ENCODE peak calls at places on chromosomes 7 and 10, in nine cellular contexts. O is psoas muscle; T is heart left ventricle; G is esophagus squamous epithelium; H is thyroid gland; Q is GM06990; R is CD8-positive, alpha-beta memory T cell; M is brain microvascular endothelial cell; B is bronchial epithelial cell. D is an unnamed sample.

GRCh38 chr10:24886281-24886680 is 66.1 kb downstream of the PRTFDC1 start:
- DNase-seq in O (no peak), T (no peak), G (no peak), H (no peak), Q (no peak), R (no peak), M (no peak), B (no peak), D (no peak)

GRCh38 chr7:149714081-149714909 is 59.1 kb downstream of the ZNF467 start:
- DNase-seq in O (peak; percentile 94), T (peak; percentile 93), G (peak; percentile 32), H (peak; percentile 89), Q (peak; percentile 91), R (peak; percentile 77), M (peak; percentile 70), B (peak; percentile 55), D (peak; percentile 77)

GRCh38 chr7:25947669-25948516 is 204.1 kb upstream of the NFE2L3 start:
- DNase-seq in O (no peak), T (no peak), G (no peak), H (no peak), Q (no peak), R (no peak), M (no peak), B (no peak), D (no peak)

GRCh38 chr7:112500619-112501018 is 19.8 kb downstream of the LSMEM1 start:
- DNase-seq in O (no peak), T (no peak), G (no peak), H (no peak), Q (no peak), R (no peak), M (no peak), B (no peak), D (no peak)

GRCh38 chr7:44811571-44811970 is 15.1 kb downstream of the PPIA start:
- DNase-seq in O (no peak), T (no peak), G (no peak), H (no peak), Q (no peak), R (no peak), M (no peak), B (no peak), D (no peak)

GRCh38 chr10:60662917-60663614 is 115.2 kb upstream of the CDK1 start:
- DNase-seq in O (no peak), T (no peak), G (no peak), H (no peak), Q (no peak), R (no peak), M (peak; percentile 84), B (peak; percentile 76), D (no peak)

GRCh38 chr10:19983880-19984279 is 167.6 kb downstream of the PLXDC2 start:
- DNase-seq in O (no peak), T (no peak), G (no peak), H (no peak), Q (no peak), R (no peak), M (no peak), B (no peak), D (no peak)

GRCh38 chr10:30596037-30596436 is 33.5 kb downstream of the LYZL2 start:
- DNase-seq in O (no peak), T (no peak), G (no peak), H (no peak), Q (no peak), R (no peak), M (no peak), B (no peak), D (no peak)

GRCh38 chr7:123431075-123431614 is 103.2 kb downstream of the IQUB start:
- DNase-seq in O (no peak), T (no peak), G (no peak), H (no peak), Q (no peak), R (no peak), M (no peak), B (peak; percentile 20), D (no peak)

GRCh38 chr10:106499448-106499847 is 665.1 kb downstream of the SORCS1 start:
- DNase-seq in O (no peak), T (no peak), G (no peak), H (no peak), Q (no peak), R (no peak), M (no peak), B (no peak), D (no peak)

GRCh38 chr7:116455009-116455408 is 44.5 kb upstream of the CAV2 start:
- DNase-seq in O (no peak), T (no peak), G (no peak), H (no peak), Q (no peak), R (no peak), M (no peak), B (peak; percentile 83), D (no peak)

GRCh38 chr10:80487422-80487785 is 33.3 kb downstream of the TSPAN14 start:
- DNase-seq in O (no peak), T (no peak), G (no peak), H (no peak), Q (no peak), R (no peak), M (no peak), B (no peak), D (no peak)

GRCh38 chr7:103987455-103987854 is 2.0 kb downstream of the RELN start:
- DNase-seq in O (no peak), T (no peak), G (no peak), H (no peak), Q (no peak), R (no peak), M (no peak), B (no peak), D (no peak)
- H3K27me3 ChIP-seq in O (peaks cover 5% of the 10 kb centered on the region), T (peaks cover 15% of the 10 kb centered on the region), G (peaks cover 10% of the 10 kb centered on the region), H (peaks cover 8% of the 10 kb centered on the region), Q (peaks cover 1% of the 10 kb centered on the region), R (no peaks in the 10 kb centered on the region), M (no peaks in the 10 kb centered on the region), B (peaks cover 26% of the 10 kb centered on the region), D (peaks cover 2% of the 10 kb centered on the region)

GRCh38 chr7:378551-379455 is 88.8 kb downstream of the FOXL3 start:
- DNase-seq in O (peak; percentile 53), T (peak; percentile 23), G (no peak), H (no peak), Q (no peak), R (no peak), M (no peak), B (no peak), D (no peak)

GRCh38 chr7:378041-378420 is 88.1 kb downstream of the FOXL3 start:
- DNase-seq in O (peak; percentile 25), T (no peak), G (no peak), H (peak; percentile 1), Q (no peak), R (no peak), M (no peak), B (no peak), D (no peak)

GRCh38 chr7:376306-376969 is 86.5 kb downstream of the FOXL3 start:
- DNase-seq in O (peak; percentile 47), T (peak; percentile 21), G (no peak), H (peak; percentile 2), Q (no peak), R (no peak), M (no peak), B (peak; percentile 72), D (no peak)

GRCh38 chr7:375901-376305 is 85.9 kb downstream of the FOXL3 start:
- DNase-seq in O (no peak), T (peak; percentile 6), G (no peak), H (peak; percentile 1), Q (no peak), R (no peak), M (no peak), B (no peak), D (no peak)

DNA sequence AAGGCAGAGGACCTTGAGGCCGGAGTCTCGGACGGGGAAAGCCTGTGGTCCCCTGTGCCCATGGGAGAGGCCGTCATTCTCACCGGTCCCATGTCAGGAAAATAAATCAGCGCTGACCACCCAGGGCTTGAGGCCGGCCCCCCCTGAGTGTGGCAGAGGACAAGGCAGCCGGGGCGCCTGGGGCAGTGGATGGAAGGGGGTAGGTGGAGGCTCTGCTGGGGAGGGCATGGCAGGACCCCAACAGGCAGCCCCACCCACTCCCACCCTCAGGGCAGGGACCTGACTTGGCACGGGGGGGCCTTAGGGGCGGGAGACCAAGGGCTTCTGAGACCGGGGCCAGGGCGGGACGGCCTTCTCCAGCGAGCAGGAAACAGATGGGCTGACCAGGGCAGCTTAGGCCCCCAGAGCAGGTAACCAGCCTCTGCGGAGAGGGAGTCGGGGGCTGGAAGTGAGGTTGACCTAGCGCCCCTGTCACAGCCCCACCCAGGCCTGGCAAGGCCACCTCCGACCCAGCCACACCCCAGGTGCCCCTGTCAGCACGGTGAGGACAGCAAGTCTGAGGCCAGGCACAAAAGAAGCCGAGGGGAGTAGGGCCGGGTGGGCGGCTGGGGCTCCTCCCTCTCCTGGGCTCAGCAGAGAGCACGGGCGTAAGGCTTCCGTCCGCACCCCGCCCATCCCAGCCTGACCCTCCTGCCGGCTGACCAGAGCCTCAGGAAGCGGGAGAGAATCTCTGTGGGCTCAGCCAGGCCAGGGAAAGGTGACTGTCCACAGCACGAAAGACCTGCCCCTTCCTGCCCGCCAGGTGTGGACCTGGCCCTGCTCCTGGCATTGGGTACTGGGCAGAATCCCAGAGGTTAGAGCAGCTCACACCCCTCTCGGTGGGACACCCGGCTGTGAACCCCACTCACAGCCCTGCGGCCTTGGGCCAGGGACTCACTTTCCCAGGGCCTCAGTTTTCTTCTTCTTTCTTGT is 87.4 kb downstream of the FOXL3 start:
- DNase-seq in O (peak; percentile 51), T (peak; percentile 21), G (no peak), H (peak; percentile 21), Q (no peak), R (no peak), M (no peak), B (no peak), D (no peak)
- H3K27me3 ChIP-seq in O (peaks cover 6% of the 10 kb centered on the region), T (no peaks in the 10 kb centered on the region), G (no peaks in the 10 kb centered on the region), H (no peaks in the 10 kb centered on the region), Q (no peaks in the 10 kb centered on the region), R (no peaks in the 10 kb centered on the region), M (peaks cover 22% of the 10 kb centered on the region), B (no peaks in the 10 kb centered on the region), D (no peaks in the 10 kb centered on the region)

DNA sequence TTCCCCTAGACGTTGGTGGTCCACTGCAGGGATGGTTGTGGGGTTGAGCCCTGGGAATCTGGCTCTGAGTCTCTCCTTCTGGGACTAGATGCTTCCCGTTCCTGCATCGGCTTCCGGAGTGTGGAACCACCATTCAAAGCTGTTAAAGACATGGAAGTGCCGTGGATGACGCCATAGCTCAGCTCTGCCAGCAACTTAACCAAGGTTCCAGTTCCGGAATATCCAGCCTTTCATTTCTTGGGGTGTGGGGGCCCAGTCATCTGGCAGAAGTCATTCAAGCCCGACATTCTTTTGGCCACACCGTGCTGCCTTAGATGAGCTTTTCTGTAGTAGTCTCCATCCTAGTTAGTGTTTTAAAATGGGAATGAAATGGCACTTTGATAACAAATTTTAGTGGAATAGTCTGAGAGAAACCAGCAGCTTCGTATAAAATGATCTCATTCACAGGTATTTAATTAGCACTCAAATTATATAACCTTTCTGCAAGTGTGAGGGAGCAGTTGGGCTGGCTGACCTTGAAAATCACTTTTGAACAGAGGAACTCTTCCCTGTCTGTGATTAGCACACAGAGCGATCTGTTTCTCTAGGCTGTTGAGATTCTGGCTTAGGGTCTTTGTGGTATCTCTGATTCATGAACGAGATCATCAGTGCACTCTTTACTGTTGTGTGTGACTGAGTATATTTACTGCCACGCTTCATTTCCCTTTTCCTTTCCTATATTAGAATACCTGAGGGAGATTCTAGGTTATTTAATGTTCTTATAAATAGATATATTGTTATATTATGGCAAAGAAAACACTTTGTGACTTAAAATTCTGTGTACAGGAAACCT is 19.9 kb downstream of the LMTK2 start:
- DNase-seq in O (no peak), T (no peak), G (no peak), H (no peak), Q (no peak), R (no peak), M (no peak), B (no peak), D (no peak)
- H3K27me3 ChIP-seq in O (no peaks in the 10 kb centered on the region), T (no peaks in the 10 kb centered on the region), G (no peaks in the 10 kb centered on the region), H (no peaks in the 10 kb centered on the region), Q (no peaks in the 10 kb centered on the region), R (no peaks in the 10 kb centered on the region), M (no peaks in the 10 kb centered on the region), B (no peaks in the 10 kb centered on the region), D (no peaks in the 10 kb centered on the region)

GRCh38 chr10:98469532-98469931 is 22.8 kb upstream of the HPS1 start:
- DNase-seq in O (no peak), T (no peak), G (no peak), H (no peak), Q (no peak), R (no peak), M (no peak), B (no peak), D (no peak)
- H3K27me3 ChIP-seq in O (no peaks in the 10 kb centered on the region), T (no peaks in the 10 kb centered on the region), G (no peaks in the 10 kb centered on the region), H (no peaks in the 10 kb centered on the region), Q (no peaks in the 10 kb centered on the region), R (no peaks in the 10 kb centered on the region), M (no peaks in the 10 kb centered on the region), B (peaks cover 3% of the 10 kb centered on the region), D (no peaks in the 10 kb centered on the region)